ENCODE peak calls at places on chromosomes 6 and 20, in seven cellular contexts. One of them, this sample, is unnamed.

GRCh38 chr6:7886132-7886531 is 24.5 kb downstream of the TXNDC5 start:
- DNase-seq in DMS153: no peak
- DNase-seq in choroid plexus epithelial cell: no peak
- DNase-seq in GM12865: no peak
- DNase-seq in NCI-H1105: no peak
- DNase-seq in Right ventricle myocardium superior: no peak
- DNase-seq in C1 segment of cervical spinal cord: no peak
- DNase-seq in this sample: no peak

GRCh38 chr20:58470336-58470978 is 44.7 kb downstream of the APCDD1L start:
- DNase-seq in DMS153: no peak
- DNase-seq in choroid plexus epithelial cell: no peak
- DNase-seq in GM12865: no peak
- DNase-seq in NCI-H1105: no peak
- DNase-seq in Right ventricle myocardium superior: no peak
- DNase-seq in C1 segment of cervical spinal cord: no peak
- DNase-seq in this sample: no peak

GRCh38 chr20:24462461-24463010 is 6.9 kb upstream of the SYNDIG1 start:
- DNase-seq in DMS153: no peak
- DNase-seq in choroid plexus epithelial cell: no peak
- DNase-seq in GM12865: no peak
- DNase-seq in NCI-H1105: no peak
- DNase-seq in Right ventricle myocardium superior: no peak
- DNase-seq in C1 segment of cervical spinal cord: no peak
- DNase-seq in this sample: no peak

GRCh38 chr20:19913927-19914614 is 103.1 kb upstream of the NAA20 start:
- DNase-seq in DMS153: peak
- DNase-seq in choroid plexus epithelial cell: peak
- DNase-seq in GM12865: peak
- DNase-seq in NCI-H1105: no peak
- DNase-seq in Right ventricle myocardium superior: no peak
- DNase-seq in C1 segment of cervical spinal cord: no peak
- DNase-seq in this sample: no peak

GRCh38 chr6:53476979-53477378 is 67.9 kb downstream of the GCLC start:
- DNase-seq in DMS153: no peak
- DNase-seq in choroid plexus epithelial cell: peak
- DNase-seq in GM12865: no peak
- DNase-seq in NCI-H1105: no peak
- DNase-seq in Right ventricle myocardium superior: no peak
- DNase-seq in C1 segment of cervical spinal cord: no peak
- DNase-seq in this sample: no peak

GRCh38 chr20:20273281-20273680 is 94.6 kb upstream of the INSM1 start:
- DNase-seq in DMS153: no peak
- DNase-seq in choroid plexus epithelial cell: no peak
- DNase-seq in GM12865: no peak
- DNase-seq in NCI-H1105: no peak
- DNase-seq in Right ventricle myocardium superior: no peak
- DNase-seq in C1 segment of cervical spinal cord: no peak
- DNase-seq in this sample: no peak

GRCh38 chr6:161876231-161876630 is 602.4 kb upstream of the AGPAT4 start:
- DNase-seq in DMS153: no peak
- DNase-seq in choroid plexus epithelial cell: no peak
- DNase-seq in GM12865: no peak
- DNase-seq in NCI-H1105: no peak
- DNase-seq in Right ventricle myocardium superior: no peak
- DNase-seq in C1 segment of cervical spinal cord: no peak
- DNase-seq in this sample: no peak

GRCh38 chr20:35318502-35319157 is 26.4 kb upstream of the FAM83C start:
- DNase-seq in DMS153: peak
- DNase-seq in choroid plexus epithelial cell: peak
- DNase-seq in GM12865: no peak
- DNase-seq in NCI-H1105: no peak
- DNase-seq in Right ventricle myocardium superior: no peak
- DNase-seq in C1 segment of cervical spinal cord: no peak
- DNase-seq in this sample: no peak

GRCh38 chr20:43404880-43405279 is 52.8 kb upstream of the SRSF6 start:
- DNase-seq in DMS153: no peak
- DNase-seq in choroid plexus epithelial cell: no peak
- DNase-seq in GM12865: peak
- DNase-seq in NCI-H1105: no peak
- DNase-seq in Right ventricle myocardium superior: no peak
- DNase-seq in C1 segment of cervical spinal cord: no peak
- DNase-seq in this sample: no peak

GRCh38 chr6:148758492-148758891 is 11.7 kb downstream of the UST start:
- DNase-seq in DMS153: no peak
- DNase-seq in choroid plexus epithelial cell: no peak
- DNase-seq in GM12865: peak
- DNase-seq in NCI-H1105: no peak
- DNase-seq in Right ventricle myocardium superior: no peak
- DNase-seq in C1 segment of cervical spinal cord: no peak
- DNase-seq in this sample: peak

GRCh38 chr6:161054876-161055275 is 63.3 kb downstream of the MAP3K4 start:
- DNase-seq in DMS153: no peak
- DNase-seq in choroid plexus epithelial cell: no peak
- DNase-seq in GM12865: no peak
- DNase-seq in NCI-H1105: no peak
- DNase-seq in Right ventricle myocardium superior: no peak
- DNase-seq in C1 segment of cervical spinal cord: no peak
- DNase-seq in this sample: no peak

GRCh38 chr6:168302534-168302933 is 17.0 kb downstream of the DACT2 start:
- DNase-seq in DMS153: peak
- DNase-seq in choroid plexus epithelial cell: no peak
- DNase-seq in GM12865: no peak
- DNase-seq in NCI-H1105: no peak
- DNase-seq in Right ventricle myocardium superior: no peak
- DNase-seq in C1 segment of cervical spinal cord: no peak
- DNase-seq in this sample: peak